ENCODE peak calls at places on chromosomes 13 and 19, in eight cellular contexts. P is GOT3; A is iris pigment epithelial cell; Y is fibroblast of lung; U is myocyte; S is effector memory CD8-positive, alpha-beta T cell; O is IMR-90; W is nephron progenitor cell. N is an unnamed sample.

GRCh38 chr19:30870861-30871260 is 478.4 kb downstream of the TSHZ3 start:
- DNase-seq in U (peak), P (no peak), Y (no peak), W (no peak), S (no peak), O (peak), A (no peak), N (no peak)

GRCh38 chr19:53328967-53329366 is 4.6 kb upstream of the ZNF845 start:
- DNase-seq in S (no peak), U (no peak), O (peak), A (peak), W (no peak), P (no peak), Y (peak), N (no peak)

GRCh38 chr13:20426766-20427448 is 98.8 kb downstream of the CRYL1 start:
- DNase-seq in W (no peak), O (peak), Y (peak), U (peak), P (no peak), S (no peak), A (no peak), N (no peak)

GRCh38 chr19:5281588-5281987 is 59.0 kb downstream of the PTPRS start:
- DNase-seq in U (no peak), W (no peak), S (no peak), P (no peak), Y (peak), A (no peak), O (no peak), N (no peak)

GRCh38 chr19:13574933-13575332 is 68.7 kb upstream of the CACNA1A start:
- DNase-seq in O (peak), A (peak), Y (no peak), W (peak), P (no peak), S (no peak), U (no peak), N (no peak)

GRCh38 chr13:91399189-91400093 is 1.0 kb downstream of the GPC5 start:
- DNase-seq in P (no peak), U (no peak), W (no peak), Y (no peak), A (no peak), O (no peak), S (no peak), N (peak)

GRCh38 chr19:1250374-1251232 is 2.2 kb downstream of the MIDN start:
- DNase-seq in S (peak), O (peak), Y (peak), A (peak), P (no peak), U (peak), W (peak), N (peak)

GRCh38 chr13:21124853-21125252 is 51.5 kb downstream of the SKA3 start:
- DNase-seq in W (peak), S (no peak), P (no peak), O (peak), A (peak), U (peak), Y (peak), N (no peak)

GRCh38 chr13:40161008-40161694 is 505.3 kb downstream of the FOXO1 start:
- DNase-seq in W (no peak), S (no peak), A (no peak), P (no peak), O (no peak), U (peak), Y (no peak), N (no peak)

GRCh38 chr13:41334810-41335209 is 23.7 kb downstream of the NAA16 start:
- DNase-seq in Y (no peak), A (no peak), U (no peak), W (no peak), S (no peak), O (no peak), P (no peak), N (no peak)

GRCh38 chr13:80101040-80101439 is 239.9 kb downstream of the SPRY2 start:
- DNase-seq in A (no peak), S (no peak), O (no peak), Y (no peak), P (no peak), W (no peak), U (no peak), N (no peak)

GRCh38 chr13:112522578-112522977 is 65.4 kb downstream of the TUBGCP3 start:
- DNase-seq in W (no peak), P (no peak), Y (peak), U (peak), O (peak), A (peak), S (no peak), N (no peak)

GRCh38 chr13:113209336-113209879 is at the start of gene CUL4A:
- DNase-seq in A (peak), P (no peak), U (peak), W (peak), O (peak), S (no peak), Y (peak), N (peak)